ENCODE peak calls at places on chromosomes 7 and 10, in nine cellular contexts. O, S, R, C, Q, K, H, Z and Y are unnamed samples.

GRCh38 chr10:66931340-66931948 is 5.6 kb downstream of the LRRTM3 start:
- DNase-seq in O (no peak), S (no peak), R (no peak), C (peak), Q (peak), K (peak), H (peak), Z (peak), Y (no peak)

GRCh38 chr10:15725603-15726002 is 5.9 kb upstream of the ITGA8 start:
- DNase-seq in O (no peak), S (peak), R (no peak), C (peak), Q (peak), K (peak), H (peak), Z (no peak), Y (no peak)

GRCh38 chr7:66505531-66506451 is 122.9 kb upstream of the KCTD7 start:
- DNase-seq in O (no peak), S (no peak), R (peak), C (no peak), Q (peak), K (no peak), H (no peak), Z (no peak), Y (no peak)

GRCh38 chr7:29194206-29194593 is 375 bp upstream of the CHN2 start:
- DNase-seq in O (no peak), S (peak), R (peak), C (no peak), Q (peak), K (peak), H (no peak), Z (no peak), Y (peak)

GRCh38 chr7:117588352-117588794 is 108.5 kb downstream of the CFTR start:
- DNase-seq in O (no peak), S (no peak), R (no peak), C (peak), Q (peak), K (no peak), H (no peak), Z (no peak), Y (no peak)

GRCh38 chr7:90461216-90461615 is 8.2 kb upstream of the PTTG1IP2 start:
- DNase-seq in O (no peak), S (no peak), R (no peak), C (no peak), Q (peak), K (no peak), H (peak), Z (no peak), Y (no peak)

GRCh38 chr7:114922652-114923402 is 933 bp downstream of the MDFIC start:
- DNase-seq in O (peak), S (peak), R (peak), C (peak), Q (peak), K (peak), H (peak), Z (no peak), Y (peak)

GRCh38 chr7:19762631-19763030 is 10.8 kb downstream of the TMEM196 start:
- DNase-seq in O (no peak), S (no peak), R (no peak), C (no peak), Q (peak), K (no peak), H (peak), Z (no peak), Y (no peak)

GRCh38 chr7:112876877-112877276 is 86.7 kb upstream of the TMEM168 start:
- DNase-seq in O (no peak), S (no peak), R (no peak), C (no peak), Q (peak), K (no peak), H (no peak), Z (no peak), Y (no peak)

GRCh38 chr7:41451826-41452225 is 251.1 kb downstream of the INHBA start:
- DNase-seq in O (no peak), S (no peak), R (no peak), C (no peak), Q (no peak), K (no peak), H (peak), Z (no peak), Y (no peak)

GRCh38 chr7:78039791-78040776 is 241.5 kb downstream of the PHTF2 start:
- DNase-seq in O (no peak), S (no peak), R (peak), C (peak), Q (peak), K (peak), H (no peak), Z (no peak), Y (peak)

GRCh38 chr10:28633750-28634149 is 43.6 kb upstream of the BAMBI start:
- DNase-seq in O (no peak), S (peak), R (no peak), C (peak), Q (no peak), K (no peak), H (no peak), Z (no peak), Y (no peak)

GRCh38 chr7:27031289-27032172 is 64.3 kb downstream of the HOXA1 start:
- DNase-seq in O (no peak), S (peak), R (no peak), C (no peak), Q (peak), K (no peak), H (peak), Z (peak), Y (no peak)

DNA sequence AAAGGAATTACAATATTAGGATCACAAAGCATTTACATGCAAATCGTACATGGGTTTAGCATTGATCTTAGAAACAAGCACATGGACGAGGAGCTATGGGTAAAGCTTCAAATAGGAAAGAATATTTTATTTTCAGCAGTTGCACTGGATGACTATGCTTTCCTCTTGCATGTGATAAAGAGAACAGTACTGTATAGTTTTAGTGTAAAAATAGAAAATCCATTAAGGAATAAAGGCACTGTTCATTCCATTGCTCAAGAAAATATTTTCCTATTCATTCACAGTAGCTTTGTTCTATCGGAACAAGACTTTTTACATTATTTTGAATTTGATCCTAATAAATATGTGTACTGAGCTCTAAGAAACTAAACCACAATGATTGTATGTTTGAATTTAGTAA is 334.5 kb downstream of the ARL4A start:
- DNase-seq in O (no peak), S (no peak), R (no peak), C (no peak), Q (no peak), K (no peak), H (no peak), Z (no peak), Y (no peak)
- TF ChIP-seq CTCF in O (no peak), S (no peak), R (no peak), C (no peak), Q (no peak), K (no peak), H (no peak), Z (no peak), Y (no peak)

GRCh38 chr7:83475403-83475802 is 173.5 kb downstream of the SEMA3E start:
- DNase-seq in O (no peak), S (no peak), R (no peak), C (peak), Q (no peak), K (peak), H (no peak), Z (no peak), Y (no peak)
- TF ChIP-seq CTCF in O (no peak), S (no peak), R (no peak), C (no peak), Q (no peak), K (peak), H (no peak), Z (no peak), Y (peak)

DNA sequence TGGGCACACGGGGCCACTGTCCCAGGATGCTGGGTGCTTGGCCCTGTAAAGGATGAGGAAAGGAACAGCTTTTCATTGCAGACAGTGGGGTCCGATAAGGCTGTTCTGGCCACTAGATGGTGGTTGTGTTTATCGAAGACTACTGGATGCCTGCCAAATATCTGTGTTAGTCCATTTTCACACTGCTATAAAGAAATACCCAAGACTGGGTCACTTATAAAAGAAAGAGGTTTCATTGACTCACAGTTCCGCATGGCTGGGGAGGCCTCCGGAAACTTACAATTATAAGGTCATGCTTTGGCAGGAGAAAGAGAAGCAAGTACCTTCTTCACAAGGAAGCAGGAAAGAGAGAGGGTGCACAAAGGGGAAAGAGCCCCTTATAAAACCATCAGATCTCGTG is 32.2 kb upstream of the GARS1 start:
- DNase-seq in O (no peak), S (no peak), R (no peak), C (no peak), Q (peak), K (no peak), H (no peak), Z (no peak), Y (no peak)
- TF ChIP-seq CTCF in O (no peak), S (no peak), R (no peak), C (no peak), Q (peak), K (peak), H (no peak), Z (no peak), Y (no peak)

DNA sequence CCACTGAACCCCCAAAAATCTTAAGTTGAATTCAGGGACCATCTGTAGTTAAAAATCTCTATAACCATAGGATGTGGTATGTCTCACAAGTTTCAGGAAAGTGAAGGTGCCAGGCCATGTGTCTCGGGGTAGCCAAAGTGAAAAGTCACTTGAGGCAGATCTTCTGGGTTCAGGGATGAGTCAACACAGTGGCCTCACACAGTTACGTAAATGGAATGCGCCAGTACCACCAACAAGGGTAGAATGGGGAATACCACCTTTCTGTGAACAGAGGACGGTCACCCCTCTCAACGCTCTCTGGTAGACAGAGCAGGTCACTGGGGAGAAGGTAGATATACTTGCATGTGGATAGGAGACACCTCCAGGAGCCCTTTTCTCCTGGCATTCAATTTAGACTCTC is 71.4 kb downstream of the ELMO1 start:
- DNase-seq in O (no peak), S (no peak), R (no peak), C (no peak), Q (no peak), K (no peak), H (no peak), Z (no peak), Y (no peak)
- TF ChIP-seq CTCF in O (no peak), S (no peak), R (no peak), C (no peak), Q (no peak), K (no peak), H (no peak), Z (no peak), Y (no peak)

GRCh38 chr7:132247995-132248618 is 328.2 kb downstream of the PLXNA4 start:
- DNase-seq in O (no peak), S (no peak), R (no peak), C (no peak), Q (no peak), K (no peak), H (no peak), Z (no peak), Y (no peak)

GRCh38 chr7:132250480-132251326 is 325.6 kb downstream of the PLXNA4 start:
- DNase-seq in O (no peak), S (no peak), R (no peak), C (no peak), Q (no peak), K (peak), H (no peak), Z (no peak), Y (no peak)

GRCh38 chr7:132251327-132251659 is 325.0 kb downstream of the PLXNA4 start:
- DNase-seq in O (peak), S (peak), R (peak), C (peak), Q (peak), K (peak), H (no peak), Z (no peak), Y (no peak)

GRCh38 chr7:132248841-132249590 is 327.3 kb downstream of the PLXNA4 start:
- DNase-seq in O (no peak), S (no peak), R (no peak), C (no peak), Q (no peak), K (no peak), H (no peak), Z (no peak), Y (no peak)

GRCh38 chr7:132249591-132249971 is 326.7 kb downstream of the PLXNA4 start:
- DNase-seq in O (peak), S (no peak), R (no peak), C (peak), Q (peak), K (peak), H (peak), Z (no peak), Y (no peak)
- TF ChIP-seq CTCF in O (no peak), S (no peak), R (peak), C (peak), Q (peak), K (peak), H (peak), Z (peak), Y (no peak)

DNA sequence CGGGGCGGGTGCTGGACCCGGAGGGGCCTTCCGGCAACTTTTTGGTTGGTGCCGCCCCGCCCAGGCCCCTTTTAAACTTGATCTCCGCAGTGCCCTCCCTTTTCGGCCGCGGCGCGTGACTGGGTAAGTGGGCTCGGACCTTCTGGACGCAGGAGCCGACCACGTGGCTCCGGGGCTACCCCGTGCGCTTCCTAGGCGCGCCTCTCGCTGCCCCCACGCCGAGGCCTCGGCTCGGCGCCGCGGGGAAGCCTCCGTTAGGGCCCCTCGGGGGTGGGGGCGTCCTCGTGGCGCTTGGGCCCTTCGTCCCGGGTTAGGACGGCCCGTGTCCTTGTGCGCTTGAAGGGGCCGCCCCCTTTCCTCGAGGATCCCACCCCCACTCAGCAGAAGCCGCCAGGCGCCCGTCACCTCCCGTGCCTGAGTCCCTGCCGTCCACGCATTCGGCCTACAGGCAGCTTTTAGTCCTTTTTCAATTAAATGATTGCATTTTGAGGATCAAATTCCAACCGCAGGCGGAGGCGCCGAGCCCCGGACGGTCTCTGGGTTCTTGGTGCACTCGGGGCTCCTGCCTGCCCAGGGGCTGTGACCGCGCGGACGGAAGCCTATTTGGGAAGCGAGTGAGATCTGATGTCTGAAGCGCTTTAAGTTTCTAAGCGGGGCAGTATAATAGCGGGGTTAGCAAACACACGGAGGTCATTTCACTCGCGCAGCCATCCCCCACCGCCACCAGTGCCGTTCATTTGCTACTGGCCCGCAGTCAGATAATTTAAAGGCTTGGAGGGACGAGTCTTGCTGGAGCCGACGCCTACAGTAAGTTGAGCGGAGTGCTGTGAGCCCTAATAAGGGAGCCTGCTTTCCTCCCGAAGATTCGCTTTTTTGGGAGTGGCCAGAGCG is 31.8 kb upstream of the TOMM7 start:
- DNase-seq in O (peak), S (peak), R (peak), C (peak), Q (peak), K (peak), H (peak), Z (peak), Y (peak)
- TF ChIP-seq CTCF in O (no peak), S (no peak), R (peak), C (no peak), Q (peak), K (peak), H (peak), Z (no peak), Y (peak)

GRCh38 chr7:128869944-128870285 is 7.3 kb downstream of the ATP6V1F start:
- DNase-seq in O (no peak), S (no peak), R (no peak), C (no peak), Q (no peak), K (peak), H (no peak), Z (no peak), Y (no peak)
- TF ChIP-seq CTCF in O (no peak), S (no peak), R (no peak), C (no peak), Q (no peak), K (peak), H (no peak), Z (no peak), Y (no peak)

GRCh38 chr10:33193057-33193866 is 141.2 kb downstream of the NRP1 start:
- DNase-seq in O (peak), S (peak), R (peak), C (peak), Q (peak), K (peak), H (peak), Z (peak), Y (peak)
- TF ChIP-seq CTCF in O (no peak), S (peak), R (peak), C (peak), Q (peak), K (peak), H (peak), Z (peak), Y (peak)

GRCh38 chr10:47331491-47331890 is 9.2 kb downstream of the GDF2 start:
- DNase-seq in O (no peak), S (no peak), R (no peak), C (no peak), Q (no peak), K (no peak), H (no peak), Z (no peak), Y (no peak)

GRCh38 chr10:47329905-47330304 is 7.7 kb downstream of the GDF2 start:
- DNase-seq in O (no peak), S (no peak), R (no peak), C (no peak), Q (no peak), K (no peak), H (no peak), Z (no peak), Y (no peak)

GRCh38 chr10:47331954-47332353 is 9.7 kb downstream of the GDF2 start:
- DNase-seq in O (no peak), S (peak), R (no peak), C (no peak), Q (no peak), K (no peak), H (no peak), Z (no peak), Y (no peak)

GRCh38 chr10:47330804-47331203 is 8.6 kb downstream of the GDF2 start:
- DNase-seq in O (no peak), S (no peak), R (no peak), C (no peak), Q (no peak), K (no peak), H (no peak), Z (no peak), Y (no peak)

GRCh38 chr10:47330366-47330765 is 8.1 kb downstream of the GDF2 start:
- DNase-seq in O (no peak), S (no peak), R (no peak), C (no peak), Q (no peak), K (no peak), H (no peak), Z (no peak), Y (no peak)
- TF ChIP-seq CTCF in O (no peak), S (no peak), R (no peak), C (no peak), Q (no peak), K (no peak), H (no peak), Z (no peak), Y (no peak)